ENCODE peak calls at places on chromosome X, in four cellular contexts. Y, D, W and K are unnamed samples.

GRCh38 chrX:8728932-8729331 is 3.0 kb downstream of the ANOS1 start:
- DNase-seq in D (no peak), Y (no peak), W (no peak), K (no peak)

GRCh38 chrX:65697173-65697572 is 29.7 kb downstream of the MSN start:
- DNase-seq in W (no peak), Y (peak), D (no peak), K (no peak)

GRCh38 chrX:47854474-47854873 is 17.8 kb downstream of the ZNF81 start:
- DNase-seq in Y (peak), D (no peak), W (no peak), K (no peak)

GRCh38 chrX:119118780-119119395 is 8.7 kb downstream of the KIAA1210 start:
- DNase-seq in Y (peak), W (no peak), D (no peak), K (peak)

GRCh38 chrX:40132751-40133150 is 35.0 kb upstream of the BCOR start:
- DNase-seq in W (no peak), D (no peak), Y (no peak), K (peak)

GRCh38 chrX:72060196-72060974 is 71.3 kb downstream of the RTL5 start:
- DNase-seq in D (peak), Y (no peak), W (no peak), K (no peak)

GRCh38 chrX:7170903-7171302 is 22.9 kb upstream of the PUDP start:
- DNase-seq in W (no peak), D (no peak), Y (peak), K (no peak)

GRCh38 chrX:45749375-45749774 is 548.7 kb upstream of the DIPK2B start:
- DNase-seq in Y (no peak), W (no peak), D (no peak), K (no peak)

GRCh38 chrX:131217878-131218486 is 71.1 kb downstream of the IGSF1 start:
- DNase-seq in W (no peak), Y (no peak), D (no peak), K (no peak)

GRCh38 chrX:134452591-134452990 is 7.4 kb upstream of the HPRT1 start:
- DNase-seq in W (no peak), D (no peak), Y (no peak), K (no peak)

GRCh38 chrX:119853449-119853848 is 686 bp upstream of the UPF3B start:
- DNase-seq in Y (no peak), D (no peak), W (no peak), K (no peak)

GRCh38 chrX:41459714-41460113 is 12.6 kb downstream of the NYX start:
- DNase-seq in W (no peak), D (no peak), Y (no peak), K (no peak)

GRCh38 chrX:113950081-113950678 is 633.7 kb upstream of the HTR2C start:
- DNase-seq in W (no peak), D (no peak), Y (no peak), K (no peak)

GRCh38 chrX:46446727-46447378 is 98.4 kb downstream of the ZNF674 start:
- DNase-seq in Y (peak), W (peak), D (peak), K (peak)

GRCh38 chrX:121322159-121322558 is 274.7 kb downstream of the GLUD2 start:
- DNase-seq in W (no peak), D (no peak), Y (no peak), K (no peak)

GRCh38 chrX:44914532-44915198 is 41.7 kb downstream of the KDM6A start:
- DNase-seq in D (no peak), Y (no peak), W (no peak), K (no peak)

GRCh38 chrX:154526901-154527675 is 11.1 kb upstream of the FAM3A start:
- DNase-seq in W (no peak), D (no peak), Y (no peak), K (no peak)

GRCh38 chrX:27575565-27575964 is 14.6 kb upstream of the DCAF8L2 start:
- DNase-seq in W (no peak), Y (no peak), D (no peak), K (no peak)

GRCh38 chrX:107205770-107206696 is at the start of the genes DNAAF6 and NUP62CL:
- DNase-seq in Y (no peak), D (peak), W (no peak), K (no peak)

GRCh38 chrX:20802036-20802435 is 535.3 kb upstream of the RPS6KA3 start:
- DNase-seq in W (no peak), D (no peak), Y (no peak), K (no peak)

GRCh38 chrX:30572004-30572403 is 5.6 kb downstream of the TASL start:
- DNase-seq in D (no peak), Y (no peak), W (no peak), K (no peak)

GRCh38 chrX:370963-371745 is 15.6 kb downstream of the PPP2R3B start:
- DNase-seq in W (no peak), Y (no peak), D (no peak), K (no peak)

GRCh38 chrX:121349263-121349662 is 301.9 kb downstream of the GLUD2 start:
- DNase-seq in Y (no peak), W (no peak), D (no peak), K (no peak)